ENCODE peak calls at places on chromosome 19, in four cellular contexts. One of them, this sample, is unnamed.

GRCh38 chr19:39310558-39311311 is 9.9 kb downstream of the LRFN1 start:
- DNase-seq in brain microvascular endothelial cell: no peak
- DNase-seq in AG09309: no peak
- DNase-seq in prostate gland: no peak
- DNase-seq in this sample: no peak

GRCh38 chr19:15197275-15198005 is 3.4 kb downstream of the NOTCH3 start:
- DNase-seq in AG09309: no peak
- DNase-seq in brain microvascular endothelial cell: no peak
- DNase-seq in prostate gland: no peak
- DNase-seq in this sample: no peak

GRCh38 chr19:43755256-43755801 is 567 bp upstream of the SMG9 start:
- DNase-seq in AG09309: no peak
- DNase-seq in brain microvascular endothelial cell: peak
- DNase-seq in prostate gland: peak
- DNase-seq in this sample: no peak

GRCh38 chr19:1254530-1255185 is 6.3 kb downstream of the MIDN start:
- DNase-seq in brain microvascular endothelial cell: no peak
- DNase-seq in prostate gland: no peak
- DNase-seq in AG09309: no peak
- DNase-seq in this sample: no peak

GRCh38 chr19:33463194-33463593 is 58.4 kb downstream of the PEPD start:
- DNase-seq in AG09309: no peak
- DNase-seq in brain microvascular endothelial cell: no peak
- DNase-seq in prostate gland: no peak
- DNase-seq in this sample: no peak

GRCh38 chr19:43905897-43906296 is 29.2 kb downstream of the ZNF45 start:
- DNase-seq in AG09309: no peak
- DNase-seq in brain microvascular endothelial cell: no peak
- DNase-seq in prostate gland: no peak
- DNase-seq in this sample: no peak

GRCh38 chr19:18488838-18489626 is 32.8 kb downstream of the ELL start:
- DNase-seq in brain microvascular endothelial cell: no peak
- DNase-seq in prostate gland: no peak
- DNase-seq in AG09309: no peak
- DNase-seq in this sample: no peak

GRCh38 chr19:34403784-34404108 is 453 bp upstream of the PDCD2L start:
- DNase-seq in AG09309: no peak
- DNase-seq in brain microvascular endothelial cell: no peak
- DNase-seq in prostate gland: no peak
- DNase-seq in this sample: no peak

GRCh38 chr19:35986664-35987570 is 8.1 kb upstream of the SDHAF1 start:
- DNase-seq in AG09309: no peak
- DNase-seq in brain microvascular endothelial cell: no peak
- DNase-seq in prostate gland: no peak
- DNase-seq in this sample: no peak

GRCh38 chr19:38743394-38744297 is 628 bp downstream of the CAPN12 start:
- DNase-seq in brain microvascular endothelial cell: no peak
- DNase-seq in prostate gland: no peak
- DNase-seq in AG09309: no peak
- DNase-seq in this sample: no peak

GRCh38 chr19:27971071-27971470 is 1241.9 kb downstream of the UQCRFS1 start:
- DNase-seq in brain microvascular endothelial cell: peak
- DNase-seq in prostate gland: no peak
- DNase-seq in AG09309: no peak
- DNase-seq in this sample: no peak

GRCh38 chr19:42596391-42597071 is 1.8 kb upstream of the CEACAM8 start:
- DNase-seq in AG09309: no peak
- DNase-seq in brain microvascular endothelial cell: no peak
- DNase-seq in prostate gland: peak
- DNase-seq in this sample: no peak

GRCh38 chr19:1393841-1394240 is 7.5 kb downstream of the GAMT start:
- DNase-seq in AG09309: no peak
- DNase-seq in prostate gland: no peak
- DNase-seq in brain microvascular endothelial cell: no peak
- DNase-seq in this sample: no peak

GRCh38 chr19:51015691-51016267 is 3.7 kb downstream of the KLK10 start:
- DNase-seq in AG09309: no peak
- DNase-seq in prostate gland: no peak
- DNase-seq in brain microvascular endothelial cell: no peak
- DNase-seq in this sample: no peak

GRCh38 chr19:50743537-50743936 is 20.4 kb downstream of the CLEC11A start:
- DNase-seq in brain microvascular endothelial cell: no peak
- DNase-seq in AG09309: no peak
- DNase-seq in prostate gland: no peak
- DNase-seq in this sample: no peak

GRCh38 chr19:1941146-1942077 is at the start of gene CSNK1G2:
- DNase-seq in prostate gland: no peak
- DNase-seq in AG09309: no peak
- DNase-seq in brain microvascular endothelial cell: no peak
- DNase-seq in this sample: no peak

GRCh38 chr19:54674021-54674617 is 11.3 kb downstream of the LILRB4 start:
- DNase-seq in brain microvascular endothelial cell: no peak
- DNase-seq in AG09309: no peak
- DNase-seq in prostate gland: no peak
- DNase-seq in this sample: no peak

GRCh38 chr19:48629599-48630288 is 7.4 kb downstream of the DBP start:
- DNase-seq in prostate gland: no peak
- DNase-seq in brain microvascular endothelial cell: peak
- DNase-seq in AG09309: no peak
- DNase-seq in this sample: no peak

GRCh38 chr19:1503089-1503924 is 9.5 kb downstream of the ADAMTSL5 start:
- DNase-seq in AG09309: no peak
- DNase-seq in brain microvascular endothelial cell: peak
- DNase-seq in prostate gland: no peak
- DNase-seq in this sample: no peak

GRCh38 chr19:38735257-38735686 is 9.0 kb downstream of the CAPN12 start:
- DNase-seq in prostate gland: peak
- DNase-seq in brain microvascular endothelial cell: no peak
- DNase-seq in AG09309: no peak
- DNase-seq in this sample: no peak

GRCh38 chr19:19402656-19403372 is 2.7 kb upstream of the GATAD2A start:
- DNase-seq in brain microvascular endothelial cell: no peak
- DNase-seq in prostate gland: no peak
- DNase-seq in AG09309: no peak
- DNase-seq in this sample: no peak

GRCh38 chr19:52670046-52670445 is 31.9 kb upstream of the ZNF83 start:
- DNase-seq in prostate gland: no peak
- DNase-seq in AG09309: no peak
- DNase-seq in brain microvascular endothelial cell: no peak
- DNase-seq in this sample: no peak

GRCh38 chr19:51398096-51398704 is 7.8 kb upstream of the C19orf84 start:
- DNase-seq in brain microvascular endothelial cell: no peak
- DNase-seq in prostate gland: no peak
- DNase-seq in AG09309: no peak
- DNase-seq in this sample: no peak

GRCh38 chr19:10553943-10554381 is 10.3 kb downstream of the ATG4D start:
- DNase-seq in brain microvascular endothelial cell: no peak
- DNase-seq in AG09309: no peak
- DNase-seq in prostate gland: no peak
- DNase-seq in this sample: no peak

GRCh38 chr19:16208064-16208759 is 10.5 kb downstream of the AP1M1 start:
- DNase-seq in brain microvascular endothelial cell: no peak
- DNase-seq in prostate gland: no peak
- DNase-seq in AG09309: no peak
- DNase-seq in this sample: no peak

GRCh38 chr19:57465680-57466381 is 8.9 kb upstream of the VN1R1 start:
- DNase-seq in AG09309: no peak
- DNase-seq in brain microvascular endothelial cell: no peak
- DNase-seq in prostate gland: no peak
- DNase-seq in this sample: no peak

GRCh38 chr19:19463348-19464117 is 51.8 kb downstream of the TSSK6 start:
- DNase-seq in brain microvascular endothelial cell: peak
- DNase-seq in AG09309: peak
- DNase-seq in prostate gland: no peak
- DNase-seq in this sample: no peak

GRCh38 chr19:41563847-41564514 is 12.0 kb upstream of the CEACAM21 start:
- DNase-seq in brain microvascular endothelial cell: no peak
- DNase-seq in prostate gland: no peak
- DNase-seq in AG09309: no peak
- DNase-seq in this sample: no peak

GRCh38 chr19:40614595-40615411 is 13.6 kb downstream of the LTBP4 start:
- DNase-seq in prostate gland: peak
- DNase-seq in brain microvascular endothelial cell: peak
- DNase-seq in AG09309: peak
- DNase-seq in this sample: peak

GRCh38 chr19:56637976-56638555 is 4.9 kb upstream of the SMIM17 start:
- DNase-seq in prostate gland: peak
- DNase-seq in brain microvascular endothelial cell: peak
- DNase-seq in AG09309: peak
- DNase-seq in this sample: peak